ENCODE peak calls at places on chromosomes 12 and 14, in seven cellular contexts. Y is left lung; Q is CD14-positive monocyte; X is CD8-positive, alpha-beta T cell; V is fibroblast of pulmonary artery; R is cardiac muscle cell; I is A549. A is an unnamed sample.

GRCh38 chr12:85834378-85834777 is 1.8 kb downstream of the RASSF9 start:
- DNase-seq in Y (no peak), Q (no peak), X (no peak), V (no peak), R (no peak), I (no peak), A (no peak)

GRCh38 chr14:89378119-89378518 is 38.9 kb downstream of the FOXN3 start:
- DNase-seq in Y (no peak), Q (no peak), X (no peak), V (peak), R (no peak), I (peak), A (peak)

GRCh38 chr14:63266106-63266505 is 52.6 kb downstream of the GPHB5 start:
- DNase-seq in Y (no peak), Q (no peak), X (no peak), V (no peak), R (no peak), I (no peak), A (no peak)

GRCh38 chr14:20799955-20800544 is 2.6 kb downstream of the RNASE1 start:
- DNase-seq in Y (peak), Q (peak), X (no peak), V (no peak), R (peak), I (no peak), A (no peak)

GRCh38 chr12:79933580-79934264 is 1.2 kb downstream of the PPP1R12A start:
- DNase-seq in Y (no peak), Q (no peak), X (no peak), V (peak), R (peak), I (no peak), A (no peak)

GRCh38 chr12:49683604-49684309 is 23.4 kb downstream of the FMNL3 start:
- DNase-seq in Y (no peak), Q (no peak), X (no peak), V (no peak), R (peak), I (no peak), A (no peak)

GRCh38 chr12:23525450-23526072 is 423.9 kb downstream of the SOX5 start:
- DNase-seq in Y (no peak), Q (no peak), X (no peak), V (no peak), R (no peak), I (no peak), A (no peak)

GRCh38 chr12:49705479-49706267 is 1.5 kb downstream of the FMNL3 start:
- DNase-seq in Y (peak), Q (peak), X (no peak), V (peak), R (no peak), I (no peak), A (peak)

GRCh38 chr12:29578070-29578469 is 80.6 kb upstream of the OVCH1 start:
- DNase-seq in Y (no peak), Q (no peak), X (no peak), V (peak), R (no peak), I (no peak), A (no peak)

GRCh38 chr12:53725824-53726223 is 1.4 kb downstream of the CALCOCO1 start:
- DNase-seq in Y (peak), Q (no peak), X (no peak), V (no peak), R (no peak), I (no peak), A (no peak)

GRCh38 chr12:132413931-132414588 is 75.9 kb upstream of the FBRSL1 start:
- DNase-seq in Y (no peak), Q (no peak), X (no peak), V (no peak), R (peak), I (no peak), A (peak)

GRCh38 chr14:54976316-54976715 is 50.6 kb downstream of the WDHD1 start:
- DNase-seq in Y (no peak), Q (no peak), X (no peak), V (peak), R (no peak), I (no peak), A (no peak)

GRCh38 chr12:86838709-86839108 is 582.5 kb upstream of the MGAT4C start:
- DNase-seq in Y (no peak), Q (no peak), X (no peak), V (peak), R (no peak), I (no peak), A (no peak)

DNA sequence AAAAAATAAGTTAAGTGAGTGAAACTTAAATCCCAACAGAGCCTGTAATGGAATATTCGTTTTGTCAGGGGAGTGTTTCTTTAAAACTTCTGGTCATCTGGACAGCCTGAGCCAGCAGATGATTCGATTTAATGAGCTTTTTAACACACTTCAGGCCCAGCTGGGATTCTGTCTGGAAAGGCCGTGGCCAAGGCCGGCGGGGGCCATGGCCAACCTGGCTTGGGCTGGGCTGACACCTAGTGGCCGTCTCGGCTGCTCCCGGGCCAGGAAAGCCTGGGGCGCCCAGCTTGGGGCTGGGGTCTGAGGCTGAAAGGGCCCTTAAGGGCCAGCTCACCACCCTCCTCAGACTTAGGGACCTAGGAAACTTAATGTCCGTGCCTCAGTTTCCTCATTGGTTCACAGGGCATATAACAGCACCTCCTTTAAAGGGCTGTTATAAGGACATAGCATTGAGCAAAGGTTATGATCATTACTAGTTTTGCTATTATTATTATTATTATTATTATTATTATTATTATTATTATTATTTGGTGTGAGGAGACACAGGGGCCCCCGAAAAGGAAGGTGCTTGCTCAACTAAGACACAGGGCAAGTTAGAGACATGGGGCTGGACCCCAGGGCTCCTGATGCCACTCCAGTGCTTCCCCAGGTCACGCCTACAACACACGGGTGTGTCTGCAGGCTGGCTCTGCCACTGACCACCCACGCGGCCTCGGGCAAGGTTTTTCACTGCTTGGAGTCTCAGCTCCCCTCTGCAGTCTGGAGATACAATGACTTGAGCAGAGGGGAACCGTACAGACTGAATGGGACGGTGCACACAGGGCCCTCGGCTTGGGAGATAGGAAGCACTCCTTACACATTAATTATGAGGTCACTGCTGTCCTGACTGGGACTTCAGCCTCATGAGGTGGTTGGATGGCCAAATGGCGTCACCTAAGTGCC is 84.0 kb downstream of the SYNE3 start:
- DNase-seq in Y (no peak), Q (no peak), X (no peak), V (peak), R (peak), I (peak), A (no peak)
- TF ChIP-seq CTCF in Y (peak), Q (no peak), X (no peak), V (peak), R (peak), I (peak), A (peak)

GRCh38 chr12:59087077-59087673 is 166.9 kb upstream of the LRIG3 start:
- DNase-seq in Y (no peak), Q (no peak), X (no peak), V (peak), R (no peak), I (no peak), A (no peak)
- TF ChIP-seq CTCF in Y (peak), Q (no peak), X (no peak), V (peak), R (peak), I (peak), A (peak)

GRCh38 chr12:88153959-88154358 is 11.9 kb downstream of the TMTC3 start:
- DNase-seq in Y (no peak), Q (no peak), X (no peak), V (peak), R (peak), I (peak), A (no peak)
- TF ChIP-seq CTCF in Y (no peak), Q (peak), X (no peak), V (peak), R (peak), I (peak), A (peak)

DNA sequence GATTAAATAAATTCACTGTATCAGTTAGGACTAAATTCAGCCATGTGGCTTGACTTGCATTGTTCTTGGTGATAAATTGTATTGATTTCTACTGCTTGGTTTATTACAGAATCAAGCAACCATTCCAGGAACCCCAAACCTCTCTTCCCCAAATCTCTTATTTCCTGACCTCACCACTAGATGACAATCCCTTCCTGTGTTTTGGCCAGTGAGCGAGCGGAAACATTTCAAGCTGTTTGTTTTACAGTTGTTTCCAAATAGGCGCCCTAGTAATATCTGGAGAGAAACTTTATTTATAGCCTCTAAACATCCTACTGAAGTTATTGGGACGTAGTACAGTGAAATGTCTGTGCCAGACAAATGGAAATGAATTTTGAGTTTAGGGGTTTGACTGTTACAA is 161.1 kb downstream of the SNAPC1 start:
- DNase-seq in Y (no peak), Q (no peak), X (no peak), V (peak), R (no peak), I (no peak), A (no peak)
- TF ChIP-seq CTCF in Y (no peak), Q (no peak), X (no peak), V (no peak), R (peak), I (no peak), A (peak)

DNA sequence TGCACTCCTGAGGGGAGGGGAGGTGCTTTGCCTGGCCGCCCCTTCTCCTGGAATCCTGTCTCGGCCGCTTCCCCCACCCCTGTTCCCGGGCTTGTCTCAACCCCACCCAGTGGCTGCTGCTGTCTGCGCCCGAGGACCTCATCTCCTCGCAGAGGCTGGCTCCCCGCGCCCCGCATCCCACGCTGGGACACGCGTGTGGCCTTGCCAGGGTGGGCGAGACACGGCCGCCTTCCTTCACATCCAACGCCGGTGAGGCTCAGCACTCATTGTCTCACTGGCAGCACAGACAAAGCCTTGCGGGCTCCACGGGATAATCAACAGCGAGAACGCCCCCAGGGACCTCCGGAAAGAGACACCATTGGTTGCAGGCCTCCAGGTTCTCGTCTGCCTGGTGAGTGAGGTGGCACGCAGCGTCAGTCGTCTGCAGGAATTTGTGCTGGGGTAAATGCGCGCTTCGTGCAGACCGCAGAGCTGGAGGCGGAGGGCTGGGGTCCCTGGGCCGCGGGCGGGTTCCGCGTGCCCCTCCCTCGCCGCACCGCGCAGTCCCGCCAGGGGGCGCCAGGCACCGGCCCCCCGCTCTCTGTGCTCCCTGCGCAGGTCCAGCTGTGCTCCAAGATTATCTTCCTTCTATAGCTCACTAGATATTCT is 26.8 kb downstream of the CCDC177 start:
- DNase-seq in Y (no peak), Q (no peak), X (no peak), V (peak), R (peak), I (no peak), A (peak)
- TF ChIP-seq CTCF in Y (peak), Q (peak), X (peak), V (peak), R (peak), I (peak), A (peak)

GRCh38 chr12:120366884-120367251 is 2.1 kb downstream of the MSI1 start:
- DNase-seq in Y (no peak), Q (no peak), X (no peak), V (no peak), R (no peak), I (no peak), A (no peak)

GRCh38 chr12:120366341-120366705 is 2.6 kb downstream of the MSI1 start:
- DNase-seq in Y (no peak), Q (no peak), X (no peak), V (no peak), R (no peak), I (no peak), A (no peak)

GRCh38 chr12:120367924-120368788 is 808 bp downstream of the MSI1 start:
- DNase-seq in Y (no peak), Q (no peak), X (no peak), V (no peak), R (peak), I (no peak), A (no peak)

GRCh38 chr12:120368789-120369475 is at the start of gene MSI1:
- DNase-seq in Y (no peak), Q (no peak), X (no peak), V (no peak), R (peak), I (no peak), A (no peak)

DNA sequence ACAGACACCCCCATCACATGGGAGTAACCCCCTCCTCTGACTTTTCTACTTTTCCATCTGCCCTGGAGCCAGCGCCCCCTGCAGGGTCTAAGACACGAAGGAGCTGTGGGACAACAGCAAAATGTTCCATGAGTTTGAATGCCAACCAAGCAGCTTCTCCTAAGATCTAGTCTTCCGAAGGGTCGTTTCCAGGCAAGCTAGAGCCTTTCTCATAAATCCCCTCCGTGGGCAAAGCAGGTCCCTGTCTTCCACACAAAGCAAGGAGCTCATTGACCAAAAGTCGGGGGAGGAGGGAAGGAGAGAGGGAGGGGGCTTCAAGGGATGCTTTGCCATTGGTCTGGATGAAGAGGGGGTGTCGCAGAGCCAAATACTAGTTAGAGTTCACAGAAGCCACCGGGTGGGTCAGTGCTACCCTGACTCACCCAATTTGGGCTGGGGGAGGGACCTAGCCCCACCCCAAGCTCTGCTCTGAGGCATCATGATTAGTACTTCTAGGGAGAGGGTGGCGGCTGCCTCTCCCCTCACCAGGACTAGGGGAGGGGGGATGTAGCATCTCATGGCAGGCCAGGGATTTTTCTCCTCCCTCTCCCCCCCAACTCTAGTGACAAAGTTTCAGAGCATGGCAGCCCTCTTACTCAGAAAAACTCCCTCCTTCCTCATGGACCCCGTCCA is 1.6 kb downstream of the MSI1 start:
- DNase-seq in Y (no peak), Q (no peak), X (no peak), V (no peak), R (peak), I (peak), A (no peak)
- TF ChIP-seq CTCF in Y (no peak), Q (peak), X (no peak), V (peak), R (peak), I (peak), A (peak)

A was measured in GM10248.